ENCODE peak calls at places on chromosomes 5 and 9, in seven cellular contexts. J is A549, I is Caki2, O is EL, A is kidney epithelial cell, Y is progenitor cell of endocrine pancreas, F is nephron progenitor cell. W is an unnamed sample.

GRCh38 chr5:149162401-149163084 is 21.2 kb downstream of the ABLIM3 start:
- DNase-seq in J (no peak), I (peak; percentile 60), O (peak; percentile 31), A (peak; percentile 73), Y (no peak), F (no peak), W (no peak)

GRCh38 chr9:128771094-128771721 is 519 bp downstream of the ZER1 start:
- DNase-seq in J (no peak), I (peak; percentile 14), O (peak; percentile 36), A (no peak), Y (no peak), F (no peak), W (no peak)

GRCh38 chr9:77752566-77752965 is 104.4 kb upstream of the GNA14 start:
- DNase-seq in J (no peak), I (no peak), O (peak; percentile 85), A (no peak), Y (no peak), F (no peak), W (no peak)

GRCh38 chr5:115657883-115658233 is 32.0 kb upstream of the TMED7 start:
- DNase-seq in J (peak; percentile 34), I (peak; percentile 22), O (peak; percentile 94), A (peak; percentile 44), Y (no peak), F (no peak), W (no peak)

GRCh38 chr5:57937025-57937424 is 454.4 kb upstream of the ACTBL2 start:
- DNase-seq in J (no peak), I (no peak), O (peak; percentile 70), A (no peak), Y (no peak), F (no peak), W (no peak)

GRCh38 chr5:40507095-40507494 is 172.6 kb upstream of the PTGER4 start:
- DNase-seq in J (no peak), I (no peak), O (no peak), A (no peak), Y (no peak), F (no peak), W (no peak)

GRCh38 chr5:136028782-136029742 is at the start of gene TGFBI:
- DNase-seq in J (peak; percentile 83), I (peak; percentile 63), O (peak; percentile 76), A (no peak), Y (peak; percentile 45), F (peak; percentile 79), W (peak; percentile 85)

GRCh38 chr9:111994831-111995458 is 98.3 kb downstream of the UGCG start:
- DNase-seq in J (no peak), I (peak; percentile 90), O (no peak), A (peak; percentile 69), Y (no peak), F (no peak), W (no peak)

GRCh38 chr5:158995694-158996173 is 104.0 kb downstream of the EBF1 start:
- DNase-seq in J (no peak), I (no peak), O (peak; percentile 49), A (no peak), Y (no peak), F (no peak), W (no peak)

GRCh38 chr5:177982072-177982727 is 13.8 kb downstream of the PROP1 start:
- DNase-seq in J (peak; percentile 40), I (no peak), O (no peak), A (no peak), Y (no peak), F (peak; percentile 28), W (peak; percentile 89)

GRCh38 chr5:105619725-105620124 is 2051.0 kb downstream of the EFNA5 start:
- DNase-seq in J (no peak), I (no peak), O (no peak), A (no peak), Y (no peak), F (no peak), W (no peak)

GRCh38 chr5:173396311-173396993 is 68.2 kb upstream of the STC2 start:
- DNase-seq in J (peak; percentile 23), I (no peak), O (peak; percentile 16), A (no peak), Y (no peak), F (peak; percentile 30), W (peak; percentile 72)

GRCh38 chr5:149313151-149313841 is 32.0 kb upstream of the GRPEL2 start:
- DNase-seq in J (no peak), I (no peak), O (no peak), A (no peak), Y (no peak), F (no peak), W (no peak)

GRCh38 chr9:130981002-130981760 is 27.8 kb upstream of the LAMC3 start:
- DNase-seq in J (no peak), I (no peak), O (no peak), A (no peak), Y (no peak), F (no peak), W (no peak)

GRCh38 chr5:134935711-134936602 is 31.0 kb downstream of the PCBD2 start:
- DNase-seq in J (no peak), I (peak; percentile 58), O (no peak), A (no peak), Y (no peak), F (no peak), W (no peak)

GRCh38 chr5:142248853-142249462 is 75.9 kb downstream of the SPRY4 start:
- DNase-seq in J (no peak), I (no peak), O (peak; percentile 29), A (no peak), Y (no peak), F (peak; percentile 39), W (no peak)

GRCh38 chr9:107119735-107120134 is 163.3 kb upstream of the RAD23B start:
- DNase-seq in J (no peak), I (no peak), O (no peak), A (no peak), Y (no peak), F (no peak), W (no peak)

GRCh38 chr5:35138232-35138631 is 90.5 kb upstream of the AGXT2 start:
- DNase-seq in J (no peak), I (no peak), O (peak; percentile 82), A (no peak), Y (no peak), F (no peak), W (no peak)

GRCh38 chr5:150238646-150239045 is 48.8 kb downstream of the SLC6A7 start:
- DNase-seq in J (no peak), I (no peak), O (no peak), A (no peak), Y (no peak), F (no peak), W (no peak)

GRCh38 chr9:117783828-117784227 is 79.6 kb downstream of the TLR4 start:
- DNase-seq in J (no peak), I (peak; percentile 29), O (no peak), A (no peak), Y (no peak), F (no peak), W (no peak)

GRCh38 chr5:33153891-33154290 is 286.9 kb upstream of the TARS1 start:
- DNase-seq in J (no peak), I (no peak), O (peak; percentile 77), A (no peak), Y (no peak), F (no peak), W (no peak)

GRCh38 chr5:109570362-109570874 is 119.3 kb upstream of the MAN2A1 start:
- DNase-seq in J (no peak), I (no peak), O (no peak), A (no peak), Y (no peak), F (no peak), W (no peak)

GRCh38 chr5:66807743-66808142 is 211.6 kb downstream of the MAST4 start:
- DNase-seq in J (peak; percentile 66), I (peak; percentile 49), O (peak; percentile 50), A (peak; percentile 32), Y (no peak), F (no peak), W (peak; percentile 39)

W was measured in 8988T.